ENCODE peak calls at places on chromosomes 7 and 10, in four cellular contexts. L, T, B and F are unnamed samples.

GRCh38 chr10:44935201-44935960 is 24.2 kb upstream of the RASSF4 start:
- DNase-seq in L (no peak), T (peak; percentile 95), B (no peak), F (no peak)

GRCh38 chr7:139669106-139670061 is 108.4 kb downstream of the HIPK2 start:
- DNase-seq in L (no peak), T (no peak), B (no peak), F (no peak)

GRCh38 chr7:55545496-55545895 is 26.8 kb downstream of the VOPP1 start:
- DNase-seq in L (no peak), T (peak; percentile 82), B (no peak), F (no peak)

GRCh38 chr7:158280467-158281154 is 307.0 kb downstream of the PTPRN2 start:
- DNase-seq in L (no peak), T (no peak), B (no peak), F (no peak)

GRCh38 chr7:98418636-98419315 is 17.9 kb upstream of the BAIAP2L1 start:
- DNase-seq in L (peak; percentile 100), T (peak; percentile 98), B (peak; percentile 80), F (no peak)

GRCh38 chr7:50415844-50416243 is 34.3 kb downstream of the FIGNL1 start:
- DNase-seq in L (no peak), T (no peak), B (no peak), F (no peak)

GRCh38 chr7:111677848-111678247 is 115.6 kb upstream of the IMMP2L start:
- DNase-seq in L (no peak), T (no peak), B (no peak), F (no peak)

GRCh38 chr10:4851846-4852245 is 25.8 kb downstream of the AKR1E2 start:
- DNase-seq in L (no peak), T (no peak), B (no peak), F (no peak)

GRCh38 chr10:96470108-96470743 is 43.5 kb downstream of the TLL2 start:
- DNase-seq in L (peak; percentile 51), T (peak; percentile 25), B (peak; percentile 45), F (no peak)

GRCh38 chr10:104893711-104894110 is 252.6 kb downstream of the SORCS3 start:
- DNase-seq in L (no peak), T (no peak), B (no peak), F (no peak)

GRCh38 chr7:24392774-24393173 is 108.8 kb downstream of the NPY start:
- DNase-seq in L (no peak), T (no peak), B (no peak), F (no peak)

GRCh38 chr10:93060887-93061593 is 442 bp downstream of the CYP26C1 start:
- DNase-seq in L (no peak), T (no peak), B (no peak), F (no peak)

GRCh38 chr10:62373995-62374861 is at the start of gene ZNF365:
- DNase-seq in L (peak; percentile 37), T (peak; percentile 47), B (no peak), F (no peak)

GRCh38 chr10:118278649-118279048 is 63.5 kb downstream of the FAM204A start:
- DNase-seq in L (no peak), T (no peak), B (no peak), F (no peak)

GRCh38 chr7:73830872-73831655 is at the start of gene CLDN4:
- DNase-seq in L (no peak), T (no peak), B (no peak), F (no peak)

GRCh38 chr7:14698239-14698638 is 204.3 kb downstream of the DGKB start:
- DNase-seq in L (no peak), T (no peak), B (no peak), F (no peak)

GRCh38 chr10:133292919-133293809 is 15.5 kb downstream of the TUBGCP2 start:
- DNase-seq in L (peak; percentile 64), T (peak; percentile 75), B (no peak), F (no peak)

GRCh38 chr10:14535497-14536199 is 204.9 kb upstream of the FRMD4A start:
- DNase-seq in L (no peak), T (no peak), B (no peak), F (no peak)

GRCh38 chr10:24722676-24723385 is 856 bp downstream of the ARHGAP21 start:
- DNase-seq in L (peak; percentile 61), T (peak; percentile 40), B (peak; percentile 64), F (no peak)

GRCh38 chr10:60943372-60944158 is 420 bp downstream of the RHOBTB1 start:
- DNase-seq in L (peak; percentile 42), T (peak; percentile 40), B (peak; percentile 69), F (no peak)

GRCh38 chr7:28921822-28922221 is 36.3 kb downstream of the TRIL start:
- DNase-seq in L (peak; percentile 58), T (peak; percentile 68), B (peak; percentile 64), F (no peak)

GRCh38 chr10:117346574-117346973 is 28.7 kb downstream of the PDZD8 start:
- DNase-seq in L (no peak), T (no peak), B (no peak), F (no peak)

GRCh38 chr7:14834456-14834855 is 68.1 kb downstream of the DGKB start:
- DNase-seq in L (no peak), T (peak; percentile 43), B (no peak), F (no peak)

GRCh38 chr10:55410415-55410885 is 609.4 kb upstream of the PCDH15 start:
- DNase-seq in L (no peak), T (no peak), B (no peak), F (no peak)

GRCh38 chr7:21338728-21339164 is 89.1 kb upstream of the SP4 start:
- DNase-seq in L (no peak), T (no peak), B (no peak), F (no peak)

GRCh38 chr10:88232029-88232895 is 350.9 kb downstream of the RNLS start:
- DNase-seq in L (no peak), T (no peak), B (no peak), F (no peak)
- TF ChIP-seq ELK1 in L (no peak), T (no peak), B (no peak), F (no peak)

DNA sequence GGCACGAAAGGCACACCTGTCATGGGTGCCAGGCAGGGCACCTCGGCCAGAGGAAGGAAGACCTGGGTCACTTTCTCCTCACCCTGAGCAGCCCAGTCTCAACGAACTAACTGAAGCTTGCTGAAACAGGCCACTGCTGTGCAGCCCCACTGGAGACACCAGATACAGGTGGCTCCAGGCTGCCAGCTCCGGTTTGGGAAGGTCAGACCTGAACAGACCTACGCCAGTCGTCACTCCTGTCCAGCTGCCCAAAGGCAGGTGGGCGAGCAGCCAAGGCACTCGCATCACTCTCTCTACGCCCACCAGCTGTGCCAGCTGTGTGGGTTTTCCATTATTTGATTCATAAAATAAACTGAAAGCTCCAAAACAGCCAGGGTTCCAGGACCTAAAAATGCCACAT is 256.0 kb downstream of the ZMYND11 start:
- DNase-seq in L (no peak), T (no peak), B (no peak), F (no peak)
- TF ChIP-seq ELK1 in L (no peak), T (no peak), B (no peak), F (no peak)

GRCh38 chr7:151351027-151351426 is 9.4 kb downstream of the NUB1 start:
- DNase-seq in L (peak; percentile 35), T (no peak), B (peak; percentile 59), F (no peak)
- TF ChIP-seq ELK1 in L (no peak), T (no peak), B (no peak), F (no peak)

GRCh38 chr10:50576245-50576815 is 47.4 kb downstream of the SGMS1 start:
- DNase-seq in L (no peak), T (peak; percentile 49), B (peak; percentile 10), F (no peak)

GRCh38 chr10:50578949-50579348 is 44.8 kb downstream of the SGMS1 start:
- DNase-seq in L (no peak), T (no peak), B (no peak), F (no peak)

GRCh38 chr10:50579491-50580259 is 44.1 kb downstream of the SGMS1 start:
- DNase-seq in L (no peak), T (no peak), B (no peak), F (no peak)

GRCh38 chr10:50576995-50577394 is 46.8 kb downstream of the SGMS1 start:
- DNase-seq in L (no peak), T (no peak), B (peak; percentile 56), F (no peak)

GRCh38 chr10:50577681-50578350 is 45.9 kb downstream of the SGMS1 start:
- DNase-seq in L (no peak), T (peak; percentile 75), B (peak; percentile 96), F (no peak)
- TF ChIP-seq ELK1 in L (no peak), T (no peak), B (no peak), F (no peak)